ENCODE peak calls at places on chromosomes 11 and 22, in seven cellular contexts. S, F, X, G, O, Z and C are unnamed samples.

GRCh38 chr11:121067912-121068652 is 33.0 kb upstream of the TECTA start:
- DNase-seq in S (no peak), F (no peak), X (no peak), G (no peak), O (no peak), Z (no peak), C (no peak)

GRCh38 chr22:50081426-50082196 is 3.6 kb downstream of the MLC1 start:
- DNase-seq in S (no peak), F (no peak), X (no peak), G (peak; percentile 43), O (no peak), Z (no peak), C (peak; percentile 50)

GRCh38 chr22:30386960-30387848 is at the start of gene RNF215:
- DNase-seq in S (peak; percentile 76), F (peak; percentile 94), X (peak; percentile 61), G (peak; percentile 94), O (peak; percentile 96), Z (peak; percentile 30), C (peak; percentile 92)

GRCh38 chr22:27842994-27843431 is 41.5 kb upstream of the MN1 start:
- DNase-seq in S (no peak), F (no peak), X (no peak), G (no peak), O (peak; percentile 80), Z (no peak), C (no peak)

GRCh38 chr11:2687782-2688191 is 12.0 kb downstream of the KCNQ1OT1 start:
- DNase-seq in S (no peak), F (peak; percentile 56), X (no peak), G (peak; percentile 59), O (peak; percentile 79), Z (no peak), C (no peak)

GRCh38 chr22:43442386-43443060 is 30.7 kb downstream of the MPPED1 start:
- DNase-seq in S (no peak), F (peak; percentile 22), X (no peak), G (peak; percentile 49), O (no peak), Z (no peak), C (no peak)

GRCh38 chr11:60658409-60658808 is 41.0 kb upstream of the MS4A8 start:
- DNase-seq in S (no peak), F (no peak), X (no peak), G (no peak), O (no peak), Z (peak; percentile 93), C (no peak)

GRCh38 chr11:68469122-68469521 is 8.6 kb downstream of the PPP6R3 start:
- DNase-seq in S (no peak), F (no peak), X (no peak), G (no peak), O (no peak), Z (no peak), C (no peak)

GRCh38 chr22:44714703-44715350 is 12.8 kb downstream of the PRR5 start:
- DNase-seq in S (no peak), F (no peak), X (no peak), G (no peak), O (no peak), Z (no peak), C (no peak)

GRCh38 chr11:109865558-109866186 is 227.5 kb upstream of the ZC3H12C start:
- DNase-seq in S (no peak), F (peak; percentile 30), X (no peak), G (no peak), O (no peak), Z (no peak), C (no peak)

GRCh38 chr11:45885274-45885920 is at the start of gene MAPK8IP1:
- DNase-seq in S (no peak), F (peak; percentile 75), X (peak; percentile 5), G (no peak), O (no peak), Z (peak; percentile 58), C (peak; percentile 80)

GRCh38 chr22:20080776-20081654 is 974 bp downstream of the DGCR8 start:
- DNase-seq in S (peak; percentile 36), F (peak; percentile 56), X (no peak), G (peak; percentile 72), O (peak; percentile 88), Z (no peak), C (peak; percentile 80)

GRCh38 chr11:74611369-74611861 is 19.0 kb downstream of the POLD3 start:
- DNase-seq in S (no peak), F (no peak), X (no peak), G (no peak), O (no peak), Z (no peak), C (no peak)

GRCh38 chr11:105000797-105001196 is 22.2 kb downstream of the CASP5 start:
- DNase-seq in S (no peak), F (peak; percentile 66), X (no peak), G (no peak), O (no peak), Z (no peak), C (no peak)

GRCh38 chr11:1047576-1048156 is 11.1 kb upstream of the MUC6 start:
- DNase-seq in S (no peak), F (no peak), X (no peak), G (peak; percentile 33), O (no peak), Z (no peak), C (no peak)

GRCh38 chr11:134576286-134576685 is 164.2 kb upstream of the B3GAT1 start:
- DNase-seq in S (no peak), F (no peak), X (no peak), G (no peak), O (no peak), Z (no peak), C (peak; percentile 38)

GRCh38 chr22:29716814-29717213 is 3.0 kb upstream of the CABP7 start:
- DNase-seq in S (peak; percentile 49), F (peak; percentile 88), X (no peak), G (no peak), O (no peak), Z (no peak), C (peak; percentile 93)

GRCh38 chr11:3152471-3153110 is 12.5 kb downstream of the OSBPL5 start:
- DNase-seq in S (no peak), F (no peak), X (no peak), G (no peak), O (no peak), Z (no peak), C (no peak)

GRCh38 chr11:114121744-114122504 is 62.4 kb downstream of the ZBTB16 start:
- DNase-seq in S (no peak), F (no peak), X (no peak), G (no peak), O (no peak), Z (no peak), C (no peak)

GRCh38 chr22:20414450-20414849 is 20.5 kb downstream of the ZNF74 start:
- DNase-seq in S (no peak), F (no peak), X (no peak), G (no peak), O (no peak), Z (no peak), C (no peak)

GRCh38 chr11:105935791-105936190 is 86.2 kb downstream of the MSANTD4 start:
- DNase-seq in S (no peak), F (no peak), X (no peak), G (no peak), O (no peak), Z (no peak), C (no peak)

GRCh38 chr11:30395751-30396150 is 72.8 kb downstream of the ARL14EP start:
- DNase-seq in S (no peak), F (no peak), X (no peak), G (no peak), O (no peak), Z (no peak), C (no peak)

GRCh38 chr11:111359223-111360149 is 19.6 kb downstream of the POU2AF1 start:
- DNase-seq in S (no peak), F (no peak), X (no peak), G (no peak), O (no peak), Z (no peak), C (no peak)

GRCh38 chr11:8338138-8338537 is 74.5 kb upstream of the LMO1 start:
- DNase-seq in S (peak; percentile 85), F (peak; percentile 81), X (no peak), G (no peak), O (no peak), Z (no peak), C (peak; percentile 80)

GRCh38 chr22:50306753-50307749 is at the start of gene PLXNB2:
- DNase-seq in S (no peak), F (peak; percentile 65), X (no peak), G (peak; percentile 88), O (no peak), Z (peak; percentile 45), C (peak; percentile 78)

GRCh38 chr11:8442301-8442700 is 151.7 kb downstream of the STK33 start:
- DNase-seq in S (no peak), F (peak; percentile 39), X (no peak), G (no peak), O (no peak), Z (no peak), C (no peak)

GRCh38 chr11:19232910-19233503 is 7.7 kb downstream of the E2F8 start:
- DNase-seq in S (peak; percentile 46), F (no peak), X (peak; percentile 21), G (no peak), O (no peak), Z (no peak), C (peak; percentile 57)

GRCh38 chr11:31805629-31806185 is 5.4 kb downstream of the PAX6 start:
- DNase-seq in S (no peak), F (peak; percentile 65), X (no peak), G (no peak), O (peak; percentile 78), Z (no peak), C (peak; percentile 51)

GRCh38 chr11:62353841-62354240 is 16.6 kb downstream of the ASRGL1 start:
- DNase-seq in S (no peak), F (no peak), X (no peak), G (no peak), O (no peak), Z (peak; percentile 69), C (no peak)